ENCODE peak calls at places on chromosomes 16 and 17, in five cellular contexts. K is fibroblast of lung, N is astrocyte of the spinal cord, L is H9, F is Peyer's patch. C is an unnamed sample.

GRCh38 chr17:75601057-75601987 is 13.7 kb downstream of the MYO15B start:
- DNase-seq in L (peak), F (peak), K (peak), N (no peak), C (peak)

GRCh38 chr16:57830890-57831484 is 28.7 kb upstream of the KIFC3 start:
- DNase-seq in F (no peak), L (no peak), K (peak), N (peak), C (no peak)

GRCh38 chr16:79466111-79466510 is 134.4 kb downstream of the MAF start:
- DNase-seq in L (no peak), N (no peak), K (no peak), F (no peak), C (no peak)

GRCh38 chr17:45332505-45332904 is 15.7 kb upstream of the MAP3K14 start:
- DNase-seq in L (peak), K (no peak), N (no peak), F (no peak), C (no peak)

GRCh38 chr16:74304835-74305176 is 8.2 kb downstream of the PSMD7 start:
- DNase-seq in N (no peak), L (no peak), F (no peak), K (no peak), C (no peak)

GRCh38 chr17:29571883-29572681 is 3.6 kb downstream of the TP53I13 start:
- DNase-seq in F (peak), L (peak), N (no peak), K (no peak), C (peak)

GRCh38 chr17:41919840-41920579 is 1.3 kb upstream of the ACLY start:
- DNase-seq in L (peak), F (no peak), K (peak), N (no peak), C (no peak)

GRCh38 chr16:27293343-27293742 is 20.4 kb upstream of the IL4R start:
- DNase-seq in N (no peak), K (no peak), F (no peak), L (no peak), C (no peak)

GRCh38 chr17:66813314-66813713 is 21.6 kb upstream of the CACNG5 start:
- DNase-seq in F (no peak), K (no peak), L (no peak), N (no peak), C (no peak)

GRCh38 chr17:81806461-81807209 is 2.7 kb downstream of the GCGR start:
- DNase-seq in K (no peak), L (no peak), N (no peak), F (no peak), C (no peak)

GRCh38 chr17:40496170-40496569 is 5.3 kb downstream of the TNS4 start:
- DNase-seq in L (no peak), F (no peak), K (no peak), N (no peak), C (no peak)

DNA sequence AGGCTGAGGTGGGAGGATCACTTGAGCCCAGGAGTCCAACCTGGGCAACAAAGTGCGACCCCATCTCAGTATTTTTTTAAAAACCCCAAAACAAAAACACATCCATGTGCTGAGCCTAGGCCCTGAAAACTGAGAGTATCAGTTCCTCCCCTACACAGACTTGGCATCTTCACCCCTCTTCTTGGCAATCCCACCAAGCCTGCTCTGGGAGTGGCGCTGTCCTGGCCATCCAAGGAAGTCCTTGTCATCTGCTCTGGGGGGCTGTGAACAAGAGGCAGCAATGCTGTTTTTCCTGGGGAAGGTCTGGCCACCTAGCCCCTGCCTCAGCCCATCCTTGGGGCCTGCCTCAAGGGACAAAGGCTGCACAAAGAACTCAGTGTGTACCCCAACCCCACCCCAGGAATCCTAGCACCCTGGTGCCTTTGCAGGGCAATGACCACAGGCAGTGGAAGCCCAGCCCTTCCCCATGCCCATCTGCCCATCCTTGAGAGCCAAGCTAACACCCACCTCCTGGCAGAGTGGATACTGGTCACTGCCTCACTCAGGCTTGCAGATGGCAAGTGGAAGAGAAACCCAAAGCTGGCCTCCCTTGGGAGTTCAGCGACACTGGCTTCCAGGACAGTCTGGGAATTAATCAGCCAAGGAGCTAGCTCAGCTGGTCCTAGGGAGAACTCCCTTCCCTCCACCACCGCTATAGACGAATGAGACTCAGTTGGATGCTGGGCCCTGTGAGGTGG is 14.8 kb upstream of the GFOD2 start:
- DNase-seq in L (no peak), N (no peak), K (no peak), F (no peak), C (no peak)
- TF ChIP-seq CTCF in L (no peak), N (no peak), K (no peak), F (no peak), C (no peak)

GRCh38 chr17:74008196-74008595 is 195.3 kb upstream of the RPL38 start:
- DNase-seq in F (no peak), N (no peak), K (no peak), L (peak), C (no peak)
- TF ChIP-seq CTCF in F (no peak), N (peak), K (peak), L (peak), C (no peak)

DNA sequence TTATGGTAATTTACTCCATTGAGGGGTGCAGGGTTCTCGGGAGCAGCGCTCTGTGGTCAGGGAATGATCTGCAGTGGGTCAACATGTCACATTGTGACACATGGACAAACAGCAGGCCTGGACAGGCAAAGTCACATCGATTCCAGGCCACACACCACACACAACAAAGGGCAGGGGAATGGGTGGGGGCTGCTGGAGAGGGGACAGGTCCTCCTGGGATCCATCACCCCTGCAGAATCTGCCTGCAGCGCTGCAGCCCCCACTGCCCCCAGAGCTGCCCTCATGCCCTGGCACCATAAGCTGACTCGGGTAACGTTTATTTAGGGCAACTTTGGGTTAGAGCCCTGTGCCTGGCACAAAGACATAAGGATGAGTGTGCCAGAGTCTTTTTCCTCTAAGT is 9.1 kb downstream of the PEMT start:
- DNase-seq in N (no peak), K (no peak), L (no peak), F (no peak), C (no peak)
- TF ChIP-seq CTCF in N (no peak), K (no peak), L (no peak), F (no peak), C (no peak)

GRCh38 chr17:43324205-43324893 is 74.4 kb upstream of the ARL4D start:
- DNase-seq in K (no peak), F (peak), N (no peak), L (peak), C (no peak)
- TF ChIP-seq CTCF in K (peak), F (no peak), N (peak), L (peak), C (no peak)

GRCh38 chr16:67179421-67180080 is 4.2 kb downstream of the MATCAP1 start:
- DNase-seq in L (peak), F (no peak), N (no peak), K (no peak), C (no peak)
- TF ChIP-seq CTCF in L (peak), F (no peak), N (no peak), K (peak), C (no peak)

DNA sequence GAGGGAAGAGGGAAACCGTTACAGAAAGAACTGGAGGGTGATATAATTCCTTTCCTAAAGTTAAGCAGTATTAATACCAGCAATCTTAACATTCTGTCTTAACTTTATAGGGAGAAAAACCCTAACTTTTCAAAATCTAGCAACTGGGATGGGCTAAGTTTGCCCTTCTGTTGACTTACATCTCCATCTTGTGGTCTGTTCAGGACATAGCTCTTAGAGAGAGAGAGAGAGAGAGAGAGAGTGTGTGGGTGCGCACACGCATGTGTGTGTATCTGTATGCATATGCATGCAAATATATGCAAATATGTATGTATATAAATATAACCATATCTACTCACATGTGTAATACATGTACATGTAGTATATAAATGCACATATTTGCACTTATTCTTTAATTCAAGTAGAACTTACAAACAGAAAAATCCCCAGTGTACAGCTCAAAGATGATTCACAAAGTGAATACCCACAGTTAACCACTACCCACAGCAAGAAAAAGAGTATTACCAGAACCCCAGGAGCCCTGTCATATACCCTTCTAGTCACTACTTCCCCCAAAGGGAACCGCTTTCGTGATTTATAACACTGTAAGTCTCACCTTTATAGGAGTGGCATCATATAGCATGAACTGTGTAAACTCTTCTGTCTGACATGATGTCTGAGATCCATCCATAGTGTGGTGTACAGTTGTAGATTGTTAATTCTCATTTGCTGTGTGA is 46.4 kb downstream of the STX8 start:
- DNase-seq in N (peak), K (peak), F (no peak), L (no peak), C (no peak)
- TF ChIP-seq CTCF in N (peak), K (peak), F (no peak), L (peak), C (no peak)

GRCh38 chr17:73198930-73199260 is 6.0 kb downstream of the COG1 start:
- DNase-seq in N (no peak), L (no peak), F (no peak), K (no peak), C (no peak)

GRCh38 chr17:73198201-73198929 is 5.5 kb downstream of the COG1 start:
- DNase-seq in N (no peak), L (no peak), F (no peak), K (no peak), C (no peak)

GRCh38 chr17:73197141-73197540 is 4.3 kb downstream of the COG1 start:
- DNase-seq in K (no peak), L (no peak), N (no peak), F (no peak), C (no peak)

GRCh38 chr17:73194514-73195222 is 1.8 kb downstream of the COG1 start:
- DNase-seq in N (peak), L (no peak), F (no peak), K (peak), C (no peak)

DNA sequence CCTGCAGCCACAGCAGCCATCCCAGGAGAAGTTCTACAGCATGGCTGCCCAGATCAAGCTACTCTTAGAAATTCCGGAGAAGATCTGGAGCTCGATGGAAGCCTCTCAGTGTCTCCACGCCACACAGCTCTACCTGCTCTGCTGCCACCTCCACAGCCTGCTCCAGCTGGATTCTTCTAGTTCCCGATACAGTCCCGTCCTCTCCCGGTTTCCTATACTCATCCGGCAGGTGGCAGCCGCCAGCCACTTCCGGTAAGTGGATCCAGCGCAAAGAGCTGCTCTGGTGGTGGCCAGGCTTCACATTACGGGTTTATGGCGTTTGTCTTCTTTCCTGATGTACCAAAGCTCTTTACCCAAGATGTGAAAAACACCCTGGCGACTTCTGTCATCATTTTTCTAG is 3.6 kb downstream of the COG1 start:
- DNase-seq in L (peak), N (peak), K (peak), F (no peak), C (no peak)
- TF ChIP-seq CTCF in L (peak), N (peak), K (peak), F (no peak), C (no peak)

DNA sequence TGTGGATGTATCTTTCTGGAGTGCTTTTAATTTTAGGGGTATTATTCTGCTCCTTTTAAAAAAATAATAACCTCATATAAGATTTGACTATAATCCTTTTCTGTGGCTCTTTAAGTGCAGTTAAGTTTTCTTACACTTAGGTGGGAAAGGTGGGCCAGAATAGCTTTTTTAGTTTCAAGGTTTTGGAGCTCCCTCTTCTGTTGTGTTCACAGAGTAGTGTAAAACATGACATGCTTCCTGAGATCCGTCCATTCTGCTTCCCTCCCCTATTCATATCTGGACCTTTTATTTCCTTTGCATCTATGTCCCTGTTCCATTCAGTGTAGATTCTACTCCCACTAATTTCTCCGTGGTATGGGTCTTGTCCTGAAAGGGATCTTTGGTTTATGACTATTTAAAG is 12.8 kb downstream of the LRRC36 start:
- DNase-seq in N (peak), L (no peak), F (no peak), K (peak), C (no peak)
- TF ChIP-seq CTCF in N (peak), L (peak), F (no peak), K (peak), C (no peak)

GRCh38 chr17:16922386-16923096 is 49.4 kb downstream of the TNFRSF13B start:
- DNase-seq in K (no peak), L (no peak), F (no peak), N (no peak), C (no peak)
- TF ChIP-seq CTCF in K (no peak), L (peak), F (no peak), N (no peak), C (no peak)

GRCh38 chr17:64159051-64159590 is 29.2 kb upstream of the ERN1 start:
- DNase-seq in L (no peak), N (no peak), F (no peak), K (no peak), C (no peak)

GRCh38 chr17:64158411-64158810 is 28.5 kb upstream of the ERN1 start:
- DNase-seq in L (no peak), K (no peak), F (no peak), N (no peak), C (no peak)

GRCh38 chr17:64161380-64161779 is 31.4 kb upstream of the ERN1 start:
- DNase-seq in K (no peak), L (no peak), N (no peak), F (no peak), C (no peak)

GRCh38 chr17:64162575-64162974 is 32.6 kb upstream of the ERN1 start:
- DNase-seq in N (no peak), F (no peak), L (no peak), K (no peak), C (no peak)

GRCh38 chr17:64160378-64160777 is 30.4 kb upstream of the ERN1 start:
- DNase-seq in N (no peak), K (no peak), L (no peak), F (no peak), C (no peak)
- TF ChIP-seq CTCF in N (no peak), K (no peak), L (no peak), F (no peak), C (no peak)

C was measured in natural killer cell.